ENCODE peak calls at places on chromosomes 13 and 19, in ten cellular contexts. H, X, M, I, Y, N, L, Q, O and E are unnamed samples.

GRCh38 chr19:1357695-1358094 is 26.0 kb upstream of the NDUFS7 start:
- DNase-seq in X (no peak), H (no peak), M (no peak), O (no peak), Q (no peak), Y (no peak), N (no peak), I (no peak), L (no peak), E (no peak)

GRCh38 chr13:93180376-93180966 is 46.1 kb upstream of the GPC6 start:
- DNase-seq in M (peak; percentile 51), N (no peak), L (no peak), X (no peak), Y (no peak), O (no peak), Q (no peak), H (no peak), I (no peak), E (peak; percentile 13)

GRCh38 chr19:1745589-1746031 is 7.7 kb upstream of the ONECUT3 start:
- DNase-seq in M (no peak), H (no peak), N (no peak), Q (no peak), I (no peak), X (no peak), L (peak; percentile 63), Y (no peak), O (no peak), E (no peak)

GRCh38 chr13:92355213-92355612 is 871.4 kb upstream of the GPC6 start:
- DNase-seq in Y (no peak), Q (no peak), X (no peak), H (no peak), M (peak; percentile 23), N (no peak), O (no peak), I (no peak), L (no peak), E (no peak)

GRCh38 chr19:1213391-1214286 is 8.1 kb downstream of the STK11 start:
- DNase-seq in M (peak; percentile 90), O (no peak), L (no peak), Q (peak; percentile 72), I (peak; percentile 65), H (peak; percentile 51), Y (peak; percentile 61), X (no peak), N (no peak), E (peak; percentile 74)

GRCh38 chr19:51367565-51368365 is 1.0 kb downstream of the CLDND2 start:
- DNase-seq in M (peak; percentile 99), Q (peak; percentile 99), Y (peak; percentile 87), N (peak; percentile 89), H (peak; percentile 88), O (peak; percentile 92), L (peak; percentile 99), I (peak; percentile 95), X (peak; percentile 98), E (peak; percentile 97)

GRCh38 chr13:32639502-32640105 is 53.4 kb downstream of the PDS5B start:
- DNase-seq in N (no peak), I (peak; percentile 31), X (peak; percentile 39), L (no peak), Y (peak; percentile 30), H (peak; percentile 31), O (peak; percentile 54), M (peak; percentile 73), Q (peak; percentile 65), E (peak; percentile 38)

GRCh38 chr19:12796146-12797071 is 5.1 kb downstream of the JUNB start:
- DNase-seq in Q (no peak), I (peak; percentile 51), X (peak; percentile 47), M (peak; percentile 67), Y (peak; percentile 66), O (peak; percentile 42), H (peak; percentile 63), L (peak; percentile 87), N (peak; percentile 64), E (no peak)

GRCh38 chr13:30831515-30831914 is 74.6 kb upstream of the MEDAG start:
- DNase-seq in X (no peak), N (no peak), Q (no peak), O (no peak), I (no peak), H (no peak), Y (no peak), M (no peak), L (no peak), E (no peak)

GRCh38 chr19:56076413-56076998 is 44.6 kb downstream of the ZNF787 start:
- DNase-seq in H (no peak), X (peak; percentile 20), M (peak; percentile 61), Y (no peak), L (no peak), O (peak; percentile 17), Q (peak; percentile 69), N (peak; percentile 2), I (peak; percentile 45), E (peak; percentile 28)

GRCh38 chr13:102591988-102592781 is 4.6 kb upstream of the TPP2 start:
- DNase-seq in N (peak; percentile 31), L (peak; percentile 83), H (peak; percentile 59), Q (peak; percentile 80), M (peak; percentile 78), Y (peak; percentile 72), O (peak; percentile 47), X (peak; percentile 44), I (peak; percentile 40), E (peak; percentile 49)

GRCh38 chr19:17933414-17934129 is 757 bp downstream of the CCDC124 start:
- DNase-seq in H (no peak), M (peak; percentile 67), Q (no peak), N (no peak), Y (no peak), X (no peak), O (no peak), I (peak; percentile 67), L (no peak), E (no peak)

GRCh38 chr13:32200741-32201140 is 114.4 kb downstream of the ZAR1L start:
- DNase-seq in X (no peak), Y (no peak), M (no peak), L (no peak), H (no peak), O (no peak), I (no peak), Q (no peak), N (no peak), E (no peak)

GRCh38 chr19:35165200-35166058 is 10.9 kb downstream of the FXYD5 start:
- DNase-seq in X (no peak), I (no peak), O (no peak), H (no peak), Y (no peak), M (no peak), Q (no peak), N (no peak), L (no peak), E (no peak)

GRCh38 chr19:14381689-14382474 is 638 bp downstream of the ADGRE5 start:
- DNase-seq in N (no peak), H (peak; percentile 79), M (peak; percentile 27), O (no peak), X (no peak), Q (peak; percentile 62), Y (peak; percentile 87), L (no peak), I (peak; percentile 46), E (peak; percentile 38)

GRCh38 chr13:41742917-41743552 is 217.9 kb downstream of the VWA8 start:
- DNase-seq in X (no peak), M (no peak), H (no peak), L (no peak), Y (no peak), O (no peak), I (no peak), N (no peak), Q (no peak), E (no peak)

GRCh38 chr19:18317998-18318800 is 4.7 kb downstream of the LSM4 start:
- DNase-seq in X (no peak), Y (peak; percentile 31), N (no peak), H (no peak), O (no peak), Q (no peak), L (no peak), I (no peak), M (no peak), E (no peak)

GRCh38 chr19:46802152-46802551 is 13.8 kb upstream of the SLC1A5 start:
- DNase-seq in Q (no peak), Y (no peak), M (no peak), X (no peak), O (no peak), N (no peak), I (no peak), L (no peak), H (no peak), E (no peak)

GRCh38 chr13:40406405-40407138 is 259.9 kb downstream of the FOXO1 start:
- DNase-seq in O (no peak), X (no peak), Y (no peak), H (no peak), N (no peak), L (no peak), Q (no peak), I (peak; percentile 56), M (peak; percentile 96), E (peak; percentile 45)

GRCh38 chr19:7970716-7971448 is 27.4 kb upstream of the TIMM44 start:
- DNase-seq in H (no peak), X (no peak), I (peak; percentile 44), N (no peak), Y (no peak), L (peak; percentile 76), O (no peak), Q (no peak), M (peak; percentile 25), E (no peak)

GRCh38 chr13:20609145-20609544 is 42.2 kb downstream of the IFT88 start:
- DNase-seq in X (peak; percentile 44), H (no peak), N (no peak), O (no peak), L (no peak), Q (no peak), M (peak; percentile 96), I (no peak), Y (no peak), E (no peak)

GRCh38 chr13:113422790-113423189 is 30.5 kb downstream of the ADPRHL1 start:
- DNase-seq in M (no peak), L (no peak), H (no peak), Q (no peak), X (no peak), I (no peak), N (no peak), O (no peak), Y (no peak), E (no peak)

GRCh38 chr13:73368608-73369007 is 309.8 kb downstream of the KLF5 start:
- DNase-seq in Y (no peak), Q (no peak), M (no peak), L (no peak), N (no peak), H (no peak), I (peak; percentile 67), X (no peak), O (no peak), E (no peak)

GRCh38 chr19:17436094-17436873 is 12.2 kb downstream of the TMEM221 start:
- DNase-seq in Y (no peak), N (no peak), M (no peak), O (no peak), Q (no peak), X (no peak), I (no peak), H (no peak), L (no peak), E (no peak)

GRCh38 chr19:23762884-23763711 is 4.4 kb upstream of the ZNF681 start:
- DNase-seq in L (peak; percentile 92), I (peak; percentile 73), Q (peak; percentile 24), X (no peak), H (peak; percentile 84), N (no peak), M (peak; percentile 61), Y (peak; percentile 81), O (no peak), E (peak; percentile 24)

GRCh38 chr19:1262687-1263123 is 6.4 kb upstream of the CIRBP start:
- DNase-seq in X (no peak), O (no peak), N (no peak), M (no peak), L (peak; percentile 77), Q (no peak), H (no peak), I (no peak), Y (no peak), E (no peak)